ENCODE peak calls at places on chromosomes 5 and 9, in eight cellular contexts. One of them, this sample, is unnamed.
A peak's percentile ranks its signal among the peaks of the same experiment; 100 is the strongest.

GRCh38 chr5:168721966-168722365 is 142.8 kb upstream of the PANK3 start:
- DNase-seq in dorsolateral prefrontal cortex: no peak
- DNase-seq in GM23338: no peak
- DNase-seq in tibial artery: no peak
- DNase-seq in GM06990: no peak
- DNase-seq in cerebellum: no peak
- DNase-seq in NCI-H510A treated with DMSO at 0.1 percent for 48 hours: no peak
- DNase-seq in A172: no peak
- DNase-seq in this sample: no peak

GRCh38 chr5:112419596-112420110 is 576 bp upstream of the EPB41L4A start:
- DNase-seq in dorsolateral prefrontal cortex: no peak
- DNase-seq in GM23338: peak; percentile 68
- DNase-seq in tibial artery: peak; percentile 72
- DNase-seq in GM06990: peak; percentile 40
- DNase-seq in cerebellum: no peak
- DNase-seq in NCI-H510A treated with DMSO at 0.1 percent for 48 hours: peak; percentile 28
- DNase-seq in A172: peak; percentile 18
- DNase-seq in this sample: peak; percentile 49

GRCh38 chr9:113564804-113565237 is 101.3 kb downstream of the RGS3 start:
- DNase-seq in dorsolateral prefrontal cortex: peak; percentile 67
- DNase-seq in GM23338: peak; percentile 78
- DNase-seq in tibial artery: peak; percentile 94
- DNase-seq in GM06990: no peak
- DNase-seq in cerebellum: peak; percentile 53
- DNase-seq in NCI-H510A treated with DMSO at 0.1 percent for 48 hours: peak; percentile 47
- DNase-seq in A172: peak; percentile 70
- DNase-seq in this sample: peak; percentile 89

GRCh38 chr5:139814704-139815280 is 19.2 kb downstream of the PSD2 start:
- DNase-seq in dorsolateral prefrontal cortex: no peak
- DNase-seq in GM23338: no peak
- DNase-seq in tibial artery: no peak
- DNase-seq in GM06990: no peak
- DNase-seq in cerebellum: no peak
- DNase-seq in NCI-H510A treated with DMSO at 0.1 percent for 48 hours: no peak
- DNase-seq in A172: no peak
- DNase-seq in this sample: no peak

GRCh38 chr5:180494510-180495181 is 467 bp downstream of the CNOT6 start:
- DNase-seq in dorsolateral prefrontal cortex: peak; percentile 59
- DNase-seq in GM23338: peak; percentile 56
- DNase-seq in tibial artery: peak; percentile 74
- DNase-seq in GM06990: no peak
- DNase-seq in cerebellum: peak; percentile 34
- DNase-seq in NCI-H510A treated with DMSO at 0.1 percent for 48 hours: peak; percentile 4
- DNase-seq in A172: no peak
- DNase-seq in this sample: peak; percentile 92

GRCh38 chr5:4639959-4640358 is 500.2 kb upstream of the ADAMTS16 start:
- DNase-seq in dorsolateral prefrontal cortex: no peak
- DNase-seq in GM23338: no peak
- DNase-seq in tibial artery: no peak
- DNase-seq in GM06990: no peak
- DNase-seq in cerebellum: no peak
- DNase-seq in NCI-H510A treated with DMSO at 0.1 percent for 48 hours: no peak
- DNase-seq in A172: no peak
- DNase-seq in this sample: no peak

GRCh38 chr5:95102080-95102479 is 182.8 kb downstream of the MCTP1 start:
- DNase-seq in dorsolateral prefrontal cortex: no peak
- DNase-seq in GM23338: no peak
- DNase-seq in tibial artery: no peak
- DNase-seq in GM06990: no peak
- DNase-seq in cerebellum: no peak
- DNase-seq in NCI-H510A treated with DMSO at 0.1 percent for 48 hours: peak; percentile 83
- DNase-seq in A172: no peak
- DNase-seq in this sample: peak; percentile 80

GRCh38 chr5:125258610-125259009 is 512.2 kb upstream of the ZNF608 start:
- DNase-seq in dorsolateral prefrontal cortex: no peak
- DNase-seq in GM23338: no peak
- DNase-seq in tibial artery: no peak
- DNase-seq in GM06990: no peak
- DNase-seq in cerebellum: no peak
- DNase-seq in NCI-H510A treated with DMSO at 0.1 percent for 48 hours: no peak
- DNase-seq in A172: no peak
- DNase-seq in this sample: no peak

GRCh38 chr5:176542135-176542595 is 5.0 kb upstream of the RNF44 start:
- DNase-seq in dorsolateral prefrontal cortex: no peak
- DNase-seq in GM23338: no peak
- DNase-seq in tibial artery: no peak
- DNase-seq in GM06990: peak; percentile 61
- DNase-seq in cerebellum: no peak
- DNase-seq in NCI-H510A treated with DMSO at 0.1 percent for 48 hours: no peak
- DNase-seq in A172: no peak
- DNase-seq in this sample: no peak

GRCh38 chr5:29697786-29698414 is 1495.6 kb upstream of the CDH6 start:
- DNase-seq in dorsolateral prefrontal cortex: no peak
- DNase-seq in GM23338: peak; percentile 63
- DNase-seq in tibial artery: no peak
- DNase-seq in GM06990: no peak
- DNase-seq in cerebellum: no peak
- DNase-seq in NCI-H510A treated with DMSO at 0.1 percent for 48 hours: peak; percentile 49
- DNase-seq in A172: peak; percentile 34
- DNase-seq in this sample: no peak

GRCh38 chr5:53571403-53571802 is 11.0 kb downstream of the NDUFS4 start:
- DNase-seq in dorsolateral prefrontal cortex: no peak
- DNase-seq in GM23338: no peak
- DNase-seq in tibial artery: no peak
- DNase-seq in GM06990: no peak
- DNase-seq in cerebellum: no peak
- DNase-seq in NCI-H510A treated with DMSO at 0.1 percent for 48 hours: no peak
- DNase-seq in A172: no peak
- DNase-seq in this sample: no peak

GRCh38 chr5:151663617-151664322 is 22.9 kb downstream of the SPARC start:
- DNase-seq in dorsolateral prefrontal cortex: no peak
- DNase-seq in GM23338: no peak
- DNase-seq in tibial artery: peak; percentile 82
- DNase-seq in GM06990: peak; percentile 55
- DNase-seq in cerebellum: peak; percentile 80
- DNase-seq in NCI-H510A treated with DMSO at 0.1 percent for 48 hours: no peak
- DNase-seq in A172: peak; percentile 68
- DNase-seq in this sample: no peak

GRCh38 chr9:95112436-95113280 is 204.9 kb downstream of the FANCC start:
- DNase-seq in dorsolateral prefrontal cortex: no peak
- DNase-seq in GM23338: no peak
- DNase-seq in tibial artery: peak; percentile 60
- DNase-seq in GM06990: no peak
- DNase-seq in cerebellum: no peak
- DNase-seq in NCI-H510A treated with DMSO at 0.1 percent for 48 hours: no peak
- DNase-seq in A172: no peak
- DNase-seq in this sample: no peak

GRCh38 chr5:173283318-173284288 is 44.6 kb downstream of the STC2 start:
- DNase-seq in dorsolateral prefrontal cortex: peak; percentile 83
- DNase-seq in GM23338: peak; percentile 93
- DNase-seq in tibial artery: peak; percentile 70
- DNase-seq in GM06990: peak; percentile 72
- DNase-seq in cerebellum: peak; percentile 19
- DNase-seq in NCI-H510A treated with DMSO at 0.1 percent for 48 hours: peak; percentile 58
- DNase-seq in A172: peak; percentile 73
- DNase-seq in this sample: peak; percentile 84

GRCh38 chr5:93793159-93793781 is 51.9 kb upstream of the POU5F2 start:
- DNase-seq in dorsolateral prefrontal cortex: no peak
- DNase-seq in GM23338: no peak
- DNase-seq in tibial artery: no peak
- DNase-seq in GM06990: no peak
- DNase-seq in cerebellum: no peak
- DNase-seq in NCI-H510A treated with DMSO at 0.1 percent for 48 hours: no peak
- DNase-seq in A172: no peak
- DNase-seq in this sample: no peak

GRCh38 chr9:134390537-134390936 is 64.3 kb downstream of the RXRA start:
- DNase-seq in dorsolateral prefrontal cortex: no peak
- DNase-seq in GM23338: no peak
- DNase-seq in tibial artery: no peak
- DNase-seq in GM06990: peak; percentile 84
- DNase-seq in cerebellum: no peak
- DNase-seq in NCI-H510A treated with DMSO at 0.1 percent for 48 hours: no peak
- DNase-seq in A172: no peak
- DNase-seq in this sample: no peak

GRCh38 chr5:180491496-180491895 is 2.7 kb upstream of the CNOT6 start:
- DNase-seq in dorsolateral prefrontal cortex: no peak
- DNase-seq in GM23338: peak; percentile 53
- DNase-seq in tibial artery: no peak
- DNase-seq in GM06990: no peak
- DNase-seq in cerebellum: no peak
- DNase-seq in NCI-H510A treated with DMSO at 0.1 percent for 48 hours: no peak
- DNase-seq in A172: no peak
- DNase-seq in this sample: no peak

GRCh38 chr5:10283927-10284635 is 23.6 kb downstream of the CMBL start:
- DNase-seq in dorsolateral prefrontal cortex: peak; percentile 90
- DNase-seq in GM23338: peak; percentile 90
- DNase-seq in tibial artery: peak; percentile 89
- DNase-seq in GM06990: peak; percentile 79
- DNase-seq in cerebellum: peak; percentile 79
- DNase-seq in NCI-H510A treated with DMSO at 0.1 percent for 48 hours: peak; percentile 93
- DNase-seq in A172: peak; percentile 79
- DNase-seq in this sample: peak; percentile 90

GRCh38 chr9:38362912-38363588 is 29.5 kb upstream of the ALDH1B1 start:
- DNase-seq in dorsolateral prefrontal cortex: no peak
- DNase-seq in GM23338: peak; percentile 55
- DNase-seq in tibial artery: peak; percentile 66
- DNase-seq in GM06990: no peak
- DNase-seq in cerebellum: peak; percentile 70
- DNase-seq in NCI-H510A treated with DMSO at 0.1 percent for 48 hours: peak; percentile 14
- DNase-seq in A172: peak; percentile 71
- DNase-seq in this sample: peak; percentile 45

GRCh38 chr9:33785914-33786313 is 9.4 kb upstream of the PRSS3 start:
- DNase-seq in dorsolateral prefrontal cortex: no peak
- DNase-seq in GM23338: peak; percentile 63
- DNase-seq in tibial artery: no peak
- DNase-seq in GM06990: no peak
- DNase-seq in cerebellum: no peak
- DNase-seq in NCI-H510A treated with DMSO at 0.1 percent for 48 hours: no peak
- DNase-seq in A172: no peak
- DNase-seq in this sample: no peak

This sample was measured in upper lobe of left lung.